ENCODE peak calls at places on chromosome 18, in ten cellular contexts. W, G, Q, Y, K, M, P, U, F and T are unnamed samples.

GRCh38 chr18:55839350-55839749 is 251.4 kb upstream of the TCF4 start:
- DNase-seq in Q (no peak), G (no peak), M (no peak), W (no peak), U (peak), P (no peak), K (peak), Y (no peak), F (no peak), T (no peak)

GRCh38 chr18:61047794-61048193 is 285.4 kb upstream of the CDH20 start:
- DNase-seq in M (no peak), P (no peak), K (no peak), U (no peak), F (no peak), Q (no peak), W (no peak), G (no peak), Y (no peak), T (no peak)

GRCh38 chr18:26429535-26429934 is 118.8 kb downstream of the KCTD1 start:
- DNase-seq in U (peak), K (peak), Q (no peak), Y (no peak), W (no peak), G (no peak), P (no peak), M (no peak), F (peak), T (no peak)

GRCh38 chr18:61896767-61897166 is 4.0 kb upstream of the RNF152 start:
- DNase-seq in G (peak), M (no peak), Y (no peak), P (no peak), U (peak), W (peak), K (peak), Q (no peak), F (peak), T (no peak)

GRCh38 chr18:67385455-67385854 is 131.1 kb downstream of the DSEL start:
- DNase-seq in Q (no peak), K (peak), M (no peak), G (no peak), U (peak), Y (no peak), F (no peak), P (no peak), W (no peak), T (no peak)

GRCh38 chr18:77129150-77129551 is 3.4 kb downstream of the MBP start:
- DNase-seq in K (peak), P (no peak), G (no peak), F (no peak), M (no peak), W (no peak), U (peak), Q (no peak), Y (no peak), T (no peak)

GRCh38 chr18:8623549-8624106 is 14.4 kb downstream of the RAB12 start:
- DNase-seq in U (no peak), W (no peak), K (no peak), G (no peak), F (no peak), P (no peak), Y (peak), M (no peak), Q (no peak), T (no peak)

GRCh38 chr18:64720781-64721464 is 572.0 kb upstream of the LINC00305 start:
- DNase-seq in K (no peak), F (peak), Y (no peak), P (peak), W (no peak), G (no peak), Q (peak), U (no peak), M (no peak), T (no peak)

GRCh38 chr18:79637921-79638855 is 41.4 kb upstream of the CTDP1 start:
- DNase-seq in M (no peak), Y (no peak), K (peak), G (no peak), Q (no peak), F (no peak), W (peak), P (no peak), U (no peak), T (no peak)

GRCh38 chr18:27860701-27861107 is 316.2 kb downstream of the CDH2 start:
- DNase-seq in P (no peak), K (no peak), F (peak), W (no peak), Y (no peak), M (no peak), Q (no peak), G (no peak), U (peak), T (no peak)

GRCh38 chr18:49764032-49764431 is 49.3 kb downstream of the ACAA2 start:
- DNase-seq in G (no peak), Y (no peak), M (no peak), P (no peak), F (no peak), W (no peak), U (peak), K (peak), Q (no peak), T (no peak)

GRCh38 chr18:13539050-13539449 is 187.3 kb downstream of the FAM210A start:
- DNase-seq in W (no peak), F (no peak), K (no peak), Y (no peak), U (no peak), Q (no peak), G (no peak), M (no peak), P (peak), T (no peak)

GRCh38 chr18:40877096-40877495 is 1077.9 kb upstream of the PIK3C3 start:
- DNase-seq in Q (no peak), P (no peak), W (no peak), U (peak), K (peak), G (no peak), M (no peak), F (no peak), Y (no peak), T (no peak)

GRCh38 chr18:68409585-68409984 is 305.3 kb downstream of the TMX3 start:
- DNase-seq in G (no peak), W (no peak), M (no peak), F (no peak), U (no peak), K (no peak), Y (no peak), P (no peak), Q (no peak), T (no peak)

GRCh38 chr18:13437801-13438506 is 219.4 kb downstream of the LDLRAD4 start:
- DNase-seq in F (no peak), G (no peak), U (no peak), K (no peak), P (peak), Y (no peak), Q (no peak), W (no peak), M (no peak), T (no peak)

GRCh38 chr18:43029414-43029813 is 86.1 kb downstream of the RIT2 start:
- DNase-seq in Y (no peak), K (no peak), U (no peak), P (no peak), M (no peak), G (no peak), F (no peak), W (no peak), Q (no peak), T (no peak)

GRCh38 chr18:43034683-43035500 is 80.6 kb downstream of the RIT2 start:
- DNase-seq in K (no peak), W (no peak), P (no peak), F (no peak), G (no peak), M (no peak), U (no peak), Y (no peak), Q (no peak), T (no peak)

DNA sequence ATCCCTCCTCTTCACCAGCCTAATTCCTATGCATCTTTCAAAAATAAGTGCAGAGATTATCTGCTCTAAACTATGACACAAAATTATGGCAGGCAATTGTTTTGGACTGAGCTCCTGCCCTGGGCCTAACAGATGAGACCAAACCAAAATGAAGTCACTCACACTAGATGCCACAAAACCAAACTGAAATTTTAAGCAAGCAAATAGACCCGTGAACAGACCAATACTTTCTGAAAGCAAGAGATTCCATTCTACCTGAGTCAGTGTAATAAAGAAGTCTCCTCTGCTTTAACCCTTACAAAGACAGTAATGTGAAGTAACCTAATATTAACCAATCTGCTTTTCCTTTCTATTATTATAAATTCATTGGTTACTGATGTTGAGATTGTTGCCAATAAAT is 84.3 kb downstream of the RIT2 start:
- DNase-seq in P (no peak), F (no peak), Q (no peak), M (no peak), U (peak), W (no peak), G (no peak), K (no peak), Y (no peak), T (no peak)
- TF ChIP-seq CTCF in P (no peak), F (no peak), Q (no peak), M (no peak), U (no peak), W (no peak), G (no peak), K (no peak), Y (no peak), T (no peak)

DNA sequence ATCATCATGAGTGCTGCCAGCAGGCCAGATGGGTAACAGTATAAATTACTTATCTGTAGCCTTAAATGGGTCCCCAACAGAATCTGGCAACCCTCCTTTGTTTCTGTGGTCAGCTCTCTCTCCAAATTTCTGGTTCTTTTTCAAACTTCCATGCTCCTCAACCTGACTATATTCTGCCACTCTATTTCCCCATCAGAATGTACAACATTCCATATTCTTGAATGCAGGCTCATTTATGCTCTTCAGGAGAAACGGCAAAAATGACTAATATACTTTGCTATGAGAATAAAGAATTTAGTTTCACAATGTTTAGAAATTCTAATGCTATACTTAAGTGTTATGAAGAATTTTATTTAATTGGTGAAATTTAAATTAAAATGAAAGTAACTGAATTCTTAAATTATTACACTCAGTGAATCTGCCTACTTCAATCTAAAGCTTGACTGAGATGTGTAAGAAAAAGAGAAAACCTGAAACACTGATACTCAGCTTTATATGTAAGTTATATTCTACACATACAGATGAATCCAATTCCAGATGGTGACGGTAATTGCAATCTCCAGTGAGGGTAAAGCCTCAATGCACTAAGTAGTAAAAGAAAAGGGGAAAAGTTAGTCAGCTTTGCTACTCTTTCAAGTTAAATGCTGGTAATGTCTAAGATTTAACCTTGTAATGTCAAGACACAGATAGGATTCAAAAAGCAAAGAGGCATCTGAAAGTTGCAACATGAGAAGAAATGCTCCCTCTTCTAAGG is 24.7 kb downstream of the LPIN2 start:
- DNase-seq in F (no peak), Q (no peak), W (no peak), K (peak), P (no peak), G (no peak), U (peak), M (no peak), Y (no peak), T (no peak)
- TF ChIP-seq CTCF in F (no peak), Q (no peak), W (no peak), K (no peak), P (no peak), G (no peak), U (no peak), M (no peak), Y (no peak), T (no peak)

GRCh38 chr18:23587220-23587642 is 925 bp upstream of the NPC1 start:
- DNase-seq in P (no peak), Y (no peak), U (no peak), K (no peak), G (no peak), W (no peak), Q (no peak), M (no peak), F (no peak), T (no peak)
- TF ChIP-seq CTCF in P (no peak), Y (peak), U (no peak), K (no peak), G (no peak), W (no peak), Q (peak), M (no peak), F (no peak), T (no peak)

GRCh38 chr18:74331404-74331803 is 15.8 kb downstream of the C18orf63 start:
- DNase-seq in F (peak), U (peak), P (no peak), K (peak), M (no peak), Q (no peak), Y (no peak), W (no peak), G (no peak), T (no peak)
- TF ChIP-seq CTCF in F (peak), U (peak), P (no peak), K (peak), M (peak), Q (peak), Y (no peak), W (no peak), G (peak), T (no peak)

DNA sequence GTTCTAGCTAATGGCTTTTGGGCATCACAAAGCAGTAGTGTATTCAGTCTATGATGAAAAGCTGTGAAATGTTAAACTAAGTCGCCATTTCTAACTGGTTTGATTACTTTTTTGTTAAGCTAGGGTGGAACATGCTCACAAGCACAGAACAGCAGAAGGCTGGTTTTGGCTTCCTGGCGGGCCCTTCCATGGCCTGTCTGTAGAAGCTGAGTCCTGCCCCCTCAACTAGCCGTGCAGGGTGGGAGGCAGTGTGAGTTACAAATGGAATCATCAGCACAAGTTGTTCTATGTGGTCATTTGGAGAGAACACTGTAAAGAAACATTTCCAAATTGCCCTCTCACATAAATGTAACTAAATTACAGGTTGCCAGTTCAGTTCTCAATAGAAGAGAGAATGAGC is 290.8 kb downstream of the ALPK2 start:
- DNase-seq in K (no peak), G (no peak), F (no peak), P (no peak), Q (no peak), W (no peak), Y (no peak), U (no peak), M (no peak), T (no peak)
- TF ChIP-seq CTCF in K (no peak), G (no peak), F (no peak), P (no peak), Q (no peak), W (no peak), Y (no peak), U (no peak), M (no peak), T (no peak)

GRCh38 chr18:62919109-62919838 is 203.9 kb downstream of the PHLPP1 start:
- DNase-seq in G (no peak), Y (no peak), K (no peak), U (no peak), M (no peak), Q (no peak), F (peak), W (no peak), P (no peak), T (no peak)
- TF ChIP-seq CTCF in G (no peak), Y (no peak), K (no peak), U (no peak), M (no peak), Q (no peak), F (no peak), W (no peak), P (no peak), T (no peak)